ENCODE peak calls at places on chromosomes 11 and 22, in nine cellular contexts. L is fibroblast of mammary gland, Q is body of pancreas, M is mucosa of descending colon, E is choroid plexus epithelial cell, D is upper lobe of right lung, Z is BJ, T is IMR-90, S is kidney. U is an unnamed sample.

GRCh38 chr11:85634747-85635146 is 6.4 kb downstream of the TMEM126B start:
- DNase-seq in L (no peak), Q (no peak), M (no peak), E (no peak), D (no peak), Z (no peak), T (no peak), S (no peak), U (no peak)

GRCh38 chr11:74466916-74467885 is at the start of gene KCNE3:
- DNase-seq in L (peak), Q (peak), M (peak), E (peak), D (peak), Z (no peak), T (no peak), S (peak), U (peak)

GRCh38 chr11:16867097-16867496 is 128.7 kb downstream of the C11orf58 start:
- DNase-seq in L (no peak), Q (no peak), M (no peak), E (no peak), D (no peak), Z (no peak), T (no peak), S (no peak), U (no peak)

GRCh38 chr11:131691558-131692041 is 321.2 kb downstream of the NTM start:
- DNase-seq in L (peak), Q (no peak), M (no peak), E (peak), D (no peak), Z (no peak), T (peak), S (peak), U (peak)

GRCh38 chr22:45170001-45170466 is 6.3 kb downstream of the NUP50 start:
- DNase-seq in L (no peak), Q (no peak), M (no peak), E (no peak), D (no peak), Z (no peak), T (peak), S (no peak), U (no peak)

GRCh38 chr11:31764766-31765165 is 46.4 kb downstream of the PAX6 start:
- DNase-seq in L (no peak), Q (no peak), M (no peak), E (no peak), D (no peak), Z (no peak), T (no peak), S (no peak), U (no peak)

GRCh38 chr22:48850658-48851287 is 976.9 kb downstream of the BRD1 start:
- DNase-seq in L (no peak), Q (no peak), M (no peak), E (no peak), D (peak), Z (no peak), T (no peak), S (no peak), U (no peak)

GRCh38 chr11:1109101-1109917 is 34.6 kb downstream of the MUC2 start:
- DNase-seq in L (no peak), Q (no peak), M (peak), E (no peak), D (no peak), Z (no peak), T (no peak), S (peak), U (no peak)

GRCh38 chr11:5083602-5084001 is 14.2 kb downstream of the OR52E1 start:
- DNase-seq in L (no peak), Q (no peak), M (no peak), E (no peak), D (no peak), Z (no peak), T (no peak), S (no peak), U (no peak)

GRCh38 chr11:64052436-64052835 is 16.7 kb downstream of the FLRT1 start:
- DNase-seq in L (no peak), Q (no peak), M (no peak), E (no peak), D (no peak), Z (no peak), T (no peak), S (no peak), U (no peak)

GRCh38 chr11:87740968-87741367 is 434.3 kb downstream of the RAB38 start:
- DNase-seq in L (no peak), Q (no peak), M (peak), E (no peak), D (no peak), Z (no peak), T (no peak), S (no peak), U (no peak)

GRCh38 chr11:119774180-119774763 is 45.3 kb upstream of the NECTIN1 start:
- DNase-seq in L (peak), Q (peak), M (no peak), E (peak), D (peak), Z (no peak), T (peak), S (peak), U (peak)

GRCh38 chr11:120066738-120067303 is 71.1 kb downstream of the TRIM29 start:
- DNase-seq in L (no peak), Q (no peak), M (no peak), E (no peak), D (no peak), Z (no peak), T (no peak), S (no peak), U (no peak)

GRCh38 chr22:25027959-25028840 is 75.7 kb downstream of the KIAA1671 start:
- DNase-seq in L (no peak), Q (no peak), M (peak), E (peak), D (peak), Z (no peak), T (no peak), S (no peak), U (peak)

GRCh38 chr22:21726650-21727049 is 8.9 kb downstream of the YPEL1 start:
- DNase-seq in L (no peak), Q (peak), M (no peak), E (peak), D (no peak), Z (no peak), T (no peak), S (no peak), U (peak)

GRCh38 chr11:69656536-69657455 is 15.8 kb downstream of the CCND1 start:
- DNase-seq in L (no peak), Q (no peak), M (peak), E (no peak), D (peak), Z (no peak), T (peak), S (peak), U (no peak)

GRCh38 chr11:62104816-62105610 is 18.8 kb upstream of the INCENP start:
- DNase-seq in L (peak), Q (peak), M (no peak), E (peak), D (no peak), Z (peak), T (peak), S (no peak), U (no peak)

GRCh38 chr11:114928260-114928870 is 250.0 kb downstream of the NXPE2 start:
- DNase-seq in L (no peak), Q (no peak), M (no peak), E (no peak), D (no peak), Z (no peak), T (no peak), S (no peak), U (no peak)

GRCh38 chr11:58965246-58965985 is 26.1 kb downstream of the GLYATL1 start:
- DNase-seq in L (peak), Q (no peak), M (no peak), E (no peak), D (no peak), Z (peak), T (peak), S (no peak), U (no peak)

GRCh38 chr11:58957922-58958321 is 18.6 kb downstream of the GLYATL1 start:
- DNase-seq in L (peak), Q (no peak), M (no peak), E (no peak), D (no peak), Z (no peak), T (no peak), S (no peak), U (no peak)

GRCh38 chr11:58958500-58958899 is 19.2 kb downstream of the GLYATL1 start:
- DNase-seq in L (peak), Q (peak), M (peak), E (peak), D (no peak), Z (no peak), T (no peak), S (no peak), U (peak)

GRCh38 chr11:58968251-58968711 is 29.0 kb downstream of the GLYATL1 start:
- DNase-seq in L (no peak), Q (peak), M (peak), E (no peak), D (no peak), Z (no peak), T (no peak), S (peak), U (peak)

DNA sequence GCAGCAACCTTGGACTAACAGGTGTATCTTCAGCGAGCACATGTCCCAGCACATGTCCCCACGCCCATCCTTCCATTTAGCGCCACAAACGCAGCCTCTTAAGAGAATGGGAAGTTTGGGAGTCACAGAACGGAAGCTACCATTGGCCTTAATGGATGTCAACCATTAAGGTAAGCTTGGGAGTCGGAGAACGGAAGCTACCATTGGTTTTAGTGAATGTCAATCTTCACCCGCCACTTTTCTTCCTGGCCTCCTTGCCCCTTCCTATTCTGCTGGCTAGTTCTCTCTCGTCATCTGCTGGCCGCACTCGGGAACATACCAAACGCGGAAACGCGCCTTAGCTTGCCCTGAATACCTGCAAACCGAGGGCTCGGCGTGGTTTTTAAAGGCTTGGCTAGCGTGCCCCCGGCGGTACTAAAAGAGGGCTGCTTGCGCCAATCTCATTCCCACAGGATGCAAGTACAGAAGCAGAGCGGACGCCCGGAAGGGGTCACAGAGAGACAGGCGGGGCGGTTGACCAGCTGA is 24.3 kb downstream of the GLYATL1 start:
- DNase-seq in L (peak), Q (peak), M (no peak), E (peak), D (no peak), Z (peak), T (peak), S (no peak), U (no peak)
- TF ChIP-seq CTCF in L (peak), Q (peak), M (no peak), E (peak), D (no peak), Z (peak), T (peak), S (peak), U (no peak)

GRCh38 chr22:29480512-29481264 is 670 bp downstream of the NEFH start:
- DNase-seq in L (peak), Q (peak), M (peak), E (peak), D (peak), Z (no peak), T (peak), S (no peak), U (peak)
- TF ChIP-seq CTCF in L (no peak), Q (no peak), M (no peak), E (no peak), D (no peak), Z (no peak), T (no peak), S (no peak), U (peak)

GRCh38 chr11:67288198-67288451 is 978 bp upstream of the ANKRD13D start:
- DNase-seq in L (no peak), Q (no peak), M (no peak), E (no peak), D (no peak), Z (no peak), T (no peak), S (no peak), U (no peak)

GRCh38 chr11:67287355-67288197 is 1.5 kb upstream of the ANKRD13D start:
- DNase-seq in L (no peak), Q (no peak), M (peak), E (no peak), D (no peak), Z (no peak), T (no peak), S (peak), U (no peak)

GRCh38 chr11:67289651-67290479 is 762 bp downstream of the ANKRD13D start:
- DNase-seq in L (no peak), Q (peak), M (peak), E (no peak), D (no peak), Z (no peak), T (no peak), S (peak), U (no peak)

GRCh38 chr11:67289226-67289650 is at the start of gene ANKRD13D:
- DNase-seq in L (no peak), Q (peak), M (no peak), E (no peak), D (no peak), Z (no peak), T (no peak), S (no peak), U (no peak)

GRCh38 chr11:67288452-67289225 is 464 bp upstream of the ANKRD13D start:
- DNase-seq in L (peak), Q (peak), M (peak), E (peak), D (peak), Z (no peak), T (peak), S (peak), U (peak)
- TF ChIP-seq CTCF in L (no peak), Q (peak), M (no peak), E (no peak), D (peak), Z (no peak), T (peak), S (peak), U (peak)

GRCh38 chr11:3049430-3050243 is 7.6 kb downstream of the CARS1 start:
- DNase-seq in L (peak), Q (peak), M (peak), E (peak), D (peak), Z (peak), T (peak), S (peak), U (no peak)
- TF ChIP-seq CTCF in L (peak), Q (peak), M (no peak), E (peak), D (peak), Z (peak), T (peak), S (peak), U (no peak)

U was measured in endothelial cell.